ENCODE peak calls at places on chromosomes 4 and X, in four cellular contexts. S, L, I and D are unnamed samples.

GRCh38 chr4:55879224-55879623 is 25.8 kb downstream of the EXOC1 start:
- DNase-seq in S (no peak), L (no peak), I (no peak), D (no peak)

GRCh38 chr4:150852237-150852636 is 162.8 kb downstream of the LRBA start:
- DNase-seq in S (no peak), L (no peak), I (no peak), D (no peak)

GRCh38 chrX:141176586-141177451 is at the start of gene LDOC1:
- DNase-seq in S (peak), L (peak), I (peak), D (peak)

GRCh38 chrX:84737471-84737871 is 235.2 kb upstream of the HDX start:
- DNase-seq in S (no peak), L (no peak), I (no peak), D (no peak)

GRCh38 chr4:84498203-84499026 is 677 bp downstream of the NKX6-1 start:
- DNase-seq in S (peak), L (peak), I (no peak), D (no peak)

GRCh38 chr4:10032625-10033024 is 11.3 kb upstream of the SLC2A9 start:
- DNase-seq in S (no peak), L (no peak), I (peak), D (no peak)

GRCh38 chr4:41579043-41579442 is 41.1 kb downstream of the LIMCH1 start:
- DNase-seq in S (no peak), L (no peak), I (no peak), D (no peak)

GRCh38 chr4:164169591-164169990 is 584.3 kb upstream of the SMIM31 start:
- DNase-seq in S (no peak), L (no peak), I (peak), D (peak)

GRCh38 chr4:164997941-164998340 is 20.5 kb upstream of the TRIM61 start:
- DNase-seq in S (no peak), L (no peak), I (no peak), D (no peak)

GRCh38 chrX:42456301-42456700 is 321.7 kb downstream of the PPP1R2C start:
- DNase-seq in S (no peak), L (no peak), I (no peak), D (no peak)

GRCh38 chr4:66647468-66647867 is 897.8 kb downstream of the CENPC start:
- DNase-seq in S (no peak), L (no peak), I (no peak), D (no peak)

GRCh38 chrX:39477438-39478120 is 620.2 kb downstream of the BCOR start:
- DNase-seq in S (no peak), L (peak), I (peak), D (no peak)

GRCh38 chr4:8675383-8675782 is 82.8 kb downstream of the CPZ start:
- DNase-seq in S (no peak), L (no peak), I (no peak), D (peak)

GRCh38 chrX:135089126-135089525 is 31.2 kb downstream of the ETDB start:
- DNase-seq in S (no peak), L (no peak), I (no peak), D (no peak)

GRCh38 chr4:11670304-11670703 is 241.6 kb upstream of the HS3ST1 start:
- DNase-seq in S (no peak), L (no peak), I (no peak), D (no peak)